ENCODE peak calls at places on chromosomes 3 and 15, in eight cellular contexts. One of them, this sample, is unnamed.

GRCh38 chr3:58231666-58232065 is 5.9 kb upstream of the ABHD6 start:
- DNase-seq in K562: no peak
- DNase-seq in heart left ventricle: no peak
- DNase-seq in stimulated activated CD4-positive, alpha-beta T cell treated with anti-CD3 and anti-CD28 coated beads, Interleukin-4, amount 100 ng/mL, for 48 hours: no peak
- DNase-seq in C1 segment of cervical spinal cord: no peak
- DNase-seq in H7: no peak
- DNase-seq in stimulated activated CD8-positive, alpha-beta memory T cell treated with anti-CD3 and anti-CD28 coated beads, Interleukin-15, amount 100 ng/mL, for 1 hour: no peak
- DNase-seq in NCI-H510A: no peak
- DNase-seq in this sample: no peak

GRCh38 chr3:71583569-71584215 is at the start of gene FOXP1:
- DNase-seq in K562: peak
- DNase-seq in heart left ventricle: peak
- DNase-seq in stimulated activated CD4-positive, alpha-beta T cell treated with anti-CD3 and anti-CD28 coated beads, Interleukin-4, amount 100 ng/mL, for 48 hours: peak
- DNase-seq in C1 segment of cervical spinal cord: peak
- DNase-seq in H7: peak
- DNase-seq in stimulated activated CD8-positive, alpha-beta memory T cell treated with anti-CD3 and anti-CD28 coated beads, Interleukin-15, amount 100 ng/mL, for 1 hour: peak
- DNase-seq in NCI-H510A: peak
- DNase-seq in this sample: peak

GRCh38 chr3:113643583-113643982 is 52.9 kb downstream of the USF3 start:
- DNase-seq in K562: no peak
- DNase-seq in heart left ventricle: no peak
- DNase-seq in stimulated activated CD4-positive, alpha-beta T cell treated with anti-CD3 and anti-CD28 coated beads, Interleukin-4, amount 100 ng/mL, for 48 hours: no peak
- DNase-seq in C1 segment of cervical spinal cord: no peak
- DNase-seq in H7: no peak
- DNase-seq in stimulated activated CD8-positive, alpha-beta memory T cell treated with anti-CD3 and anti-CD28 coated beads, Interleukin-15, amount 100 ng/mL, for 1 hour: no peak
- DNase-seq in NCI-H510A: no peak
- DNase-seq in this sample: no peak

GRCh38 chr3:159189994-159190669 is 388.3 kb downstream of the MFSD1 start:
- DNase-seq in K562: no peak
- DNase-seq in heart left ventricle: no peak
- DNase-seq in stimulated activated CD4-positive, alpha-beta T cell treated with anti-CD3 and anti-CD28 coated beads, Interleukin-4, amount 100 ng/mL, for 48 hours: no peak
- DNase-seq in C1 segment of cervical spinal cord: no peak
- DNase-seq in H7: no peak
- DNase-seq in stimulated activated CD8-positive, alpha-beta memory T cell treated with anti-CD3 and anti-CD28 coated beads, Interleukin-15, amount 100 ng/mL, for 1 hour: no peak
- DNase-seq in NCI-H510A: no peak
- DNase-seq in this sample: no peak

GRCh38 chr3:31219131-31219843 is 313.4 kb upstream of the STT3B start:
- DNase-seq in K562: no peak
- DNase-seq in heart left ventricle: no peak
- DNase-seq in stimulated activated CD4-positive, alpha-beta T cell treated with anti-CD3 and anti-CD28 coated beads, Interleukin-4, amount 100 ng/mL, for 48 hours: no peak
- DNase-seq in C1 segment of cervical spinal cord: no peak
- DNase-seq in H7: no peak
- DNase-seq in stimulated activated CD8-positive, alpha-beta memory T cell treated with anti-CD3 and anti-CD28 coated beads, Interleukin-15, amount 100 ng/mL, for 1 hour: no peak
- DNase-seq in NCI-H510A: no peak
- DNase-seq in this sample: peak

GRCh38 chr3:47772047-47772446 is 9.6 kb downstream of the SMARCC1 start:
- DNase-seq in K562: no peak
- DNase-seq in heart left ventricle: no peak
- DNase-seq in stimulated activated CD4-positive, alpha-beta T cell treated with anti-CD3 and anti-CD28 coated beads, Interleukin-4, amount 100 ng/mL, for 48 hours: no peak
- DNase-seq in C1 segment of cervical spinal cord: no peak
- DNase-seq in H7: no peak
- DNase-seq in stimulated activated CD8-positive, alpha-beta memory T cell treated with anti-CD3 and anti-CD28 coated beads, Interleukin-15, amount 100 ng/mL, for 1 hour: no peak
- DNase-seq in NCI-H510A: no peak
- DNase-seq in this sample: no peak

GRCh38 chr15:49101536-49101935 is 53.9 kb downstream of the COPS2 start:
- DNase-seq in K562: no peak
- DNase-seq in heart left ventricle: no peak
- DNase-seq in stimulated activated CD4-positive, alpha-beta T cell treated with anti-CD3 and anti-CD28 coated beads, Interleukin-4, amount 100 ng/mL, for 48 hours: no peak
- DNase-seq in C1 segment of cervical spinal cord: no peak
- DNase-seq in H7: no peak
- DNase-seq in stimulated activated CD8-positive, alpha-beta memory T cell treated with anti-CD3 and anti-CD28 coated beads, Interleukin-15, amount 100 ng/mL, for 1 hour: no peak
- DNase-seq in NCI-H510A: no peak
- DNase-seq in this sample: no peak

GRCh38 chr3:143974877-143975238 is 3.2 kb downstream of the DIPK2A start:
- DNase-seq in K562: peak
- DNase-seq in heart left ventricle: no peak
- DNase-seq in stimulated activated CD4-positive, alpha-beta T cell treated with anti-CD3 and anti-CD28 coated beads, Interleukin-4, amount 100 ng/mL, for 48 hours: no peak
- DNase-seq in C1 segment of cervical spinal cord: no peak
- DNase-seq in H7: no peak
- DNase-seq in stimulated activated CD8-positive, alpha-beta memory T cell treated with anti-CD3 and anti-CD28 coated beads, Interleukin-15, amount 100 ng/mL, for 1 hour: no peak
- DNase-seq in NCI-H510A: no peak
- DNase-seq in this sample: no peak

GRCh38 chr3:4492240-4493007 is 724 bp upstream of the ITPR1 start:
- DNase-seq in K562: peak
- DNase-seq in heart left ventricle: peak
- DNase-seq in stimulated activated CD4-positive, alpha-beta T cell treated with anti-CD3 and anti-CD28 coated beads, Interleukin-4, amount 100 ng/mL, for 48 hours: no peak
- DNase-seq in C1 segment of cervical spinal cord: no peak
- DNase-seq in H7: peak
- DNase-seq in stimulated activated CD8-positive, alpha-beta memory T cell treated with anti-CD3 and anti-CD28 coated beads, Interleukin-15, amount 100 ng/mL, for 1 hour: no peak
- DNase-seq in NCI-H510A: no peak
- DNase-seq in this sample: no peak

GRCh38 chr3:123564056-123564455 is 20.8 kb downstream of the HACD2 start:
- DNase-seq in K562: no peak
- DNase-seq in heart left ventricle: no peak
- DNase-seq in stimulated activated CD4-positive, alpha-beta T cell treated with anti-CD3 and anti-CD28 coated beads, Interleukin-4, amount 100 ng/mL, for 48 hours: no peak
- DNase-seq in C1 segment of cervical spinal cord: no peak
- DNase-seq in H7: no peak
- DNase-seq in stimulated activated CD8-positive, alpha-beta memory T cell treated with anti-CD3 and anti-CD28 coated beads, Interleukin-15, amount 100 ng/mL, for 1 hour: no peak
- DNase-seq in NCI-H510A: no peak
- DNase-seq in this sample: no peak

GRCh38 chr15:26146162-26146561 is 283.0 kb upstream of the ATP10A start:
- DNase-seq in K562: no peak
- DNase-seq in heart left ventricle: no peak
- DNase-seq in stimulated activated CD4-positive, alpha-beta T cell treated with anti-CD3 and anti-CD28 coated beads, Interleukin-4, amount 100 ng/mL, for 48 hours: no peak
- DNase-seq in C1 segment of cervical spinal cord: no peak
- DNase-seq in H7: no peak
- DNase-seq in stimulated activated CD8-positive, alpha-beta memory T cell treated with anti-CD3 and anti-CD28 coated beads, Interleukin-15, amount 100 ng/mL, for 1 hour: no peak
- DNase-seq in NCI-H510A: no peak
- DNase-seq in this sample: no peak

GRCh38 chr3:179653777-179654117 is 907 bp downstream of the USP13 start:
- DNase-seq in K562: no peak
- DNase-seq in heart left ventricle: no peak
- DNase-seq in stimulated activated CD4-positive, alpha-beta T cell treated with anti-CD3 and anti-CD28 coated beads, Interleukin-4, amount 100 ng/mL, for 48 hours: peak
- DNase-seq in C1 segment of cervical spinal cord: no peak
- DNase-seq in H7: no peak
- DNase-seq in stimulated activated CD8-positive, alpha-beta memory T cell treated with anti-CD3 and anti-CD28 coated beads, Interleukin-15, amount 100 ng/mL, for 1 hour: no peak
- DNase-seq in NCI-H510A: no peak
- DNase-seq in this sample: no peak

GRCh38 chr3:52052831-52053306 is 3.5 kb downstream of the DUSP7 start:
- DNase-seq in K562: peak
- DNase-seq in heart left ventricle: peak
- DNase-seq in stimulated activated CD4-positive, alpha-beta T cell treated with anti-CD3 and anti-CD28 coated beads, Interleukin-4, amount 100 ng/mL, for 48 hours: peak
- DNase-seq in C1 segment of cervical spinal cord: peak
- DNase-seq in H7: peak
- DNase-seq in stimulated activated CD8-positive, alpha-beta memory T cell treated with anti-CD3 and anti-CD28 coated beads, Interleukin-15, amount 100 ng/mL, for 1 hour: no peak
- DNase-seq in NCI-H510A: peak
- DNase-seq in this sample: peak

GRCh38 chr15:80727196-80727595 is 32.1 kb downstream of the ABHD17C start:
- DNase-seq in K562: no peak
- DNase-seq in heart left ventricle: no peak
- DNase-seq in stimulated activated CD4-positive, alpha-beta T cell treated with anti-CD3 and anti-CD28 coated beads, Interleukin-4, amount 100 ng/mL, for 48 hours: no peak
- DNase-seq in C1 segment of cervical spinal cord: no peak
- DNase-seq in H7: no peak
- DNase-seq in stimulated activated CD8-positive, alpha-beta memory T cell treated with anti-CD3 and anti-CD28 coated beads, Interleukin-15, amount 100 ng/mL, for 1 hour: no peak
- DNase-seq in NCI-H510A: no peak
- DNase-seq in this sample: no peak

GRCh38 chr15:92637621-92638020 is 18.0 kb downstream of the FAM174B start:
- DNase-seq in K562: no peak
- DNase-seq in heart left ventricle: peak
- DNase-seq in stimulated activated CD4-positive, alpha-beta T cell treated with anti-CD3 and anti-CD28 coated beads, Interleukin-4, amount 100 ng/mL, for 48 hours: no peak
- DNase-seq in C1 segment of cervical spinal cord: no peak
- DNase-seq in H7: no peak
- DNase-seq in stimulated activated CD8-positive, alpha-beta memory T cell treated with anti-CD3 and anti-CD28 coated beads, Interleukin-15, amount 100 ng/mL, for 1 hour: no peak
- DNase-seq in NCI-H510A: no peak
- DNase-seq in this sample: no peak

GRCh38 chr3:47799733-47800132 is 3.2 kb upstream of the DHX30 start:
- DNase-seq in K562: peak
- DNase-seq in heart left ventricle: no peak
- DNase-seq in stimulated activated CD4-positive, alpha-beta T cell treated with anti-CD3 and anti-CD28 coated beads, Interleukin-4, amount 100 ng/mL, for 48 hours: no peak
- DNase-seq in C1 segment of cervical spinal cord: no peak
- DNase-seq in H7: peak
- DNase-seq in stimulated activated CD8-positive, alpha-beta memory T cell treated with anti-CD3 and anti-CD28 coated beads, Interleukin-15, amount 100 ng/mL, for 1 hour: no peak
- DNase-seq in NCI-H510A: no peak
- DNase-seq in this sample: peak

GRCh38 chr3:133944181-133944580 is 48.5 kb upstream of the RAB6B start:
- DNase-seq in K562: no peak
- DNase-seq in heart left ventricle: no peak
- DNase-seq in stimulated activated CD4-positive, alpha-beta T cell treated with anti-CD3 and anti-CD28 coated beads, Interleukin-4, amount 100 ng/mL, for 48 hours: no peak
- DNase-seq in C1 segment of cervical spinal cord: no peak
- DNase-seq in H7: no peak
- DNase-seq in stimulated activated CD8-positive, alpha-beta memory T cell treated with anti-CD3 and anti-CD28 coated beads, Interleukin-15, amount 100 ng/mL, for 1 hour: no peak
- DNase-seq in NCI-H510A: no peak
- DNase-seq in this sample: no peak

GRCh38 chr3:174355505-174355904 is 503.6 kb upstream of the NAALADL2 start:
- DNase-seq in K562: no peak
- DNase-seq in heart left ventricle: no peak
- DNase-seq in stimulated activated CD4-positive, alpha-beta T cell treated with anti-CD3 and anti-CD28 coated beads, Interleukin-4, amount 100 ng/mL, for 48 hours: no peak
- DNase-seq in C1 segment of cervical spinal cord: no peak
- DNase-seq in H7: no peak
- DNase-seq in stimulated activated CD8-positive, alpha-beta memory T cell treated with anti-CD3 and anti-CD28 coated beads, Interleukin-15, amount 100 ng/mL, for 1 hour: no peak
- DNase-seq in NCI-H510A: no peak
- DNase-seq in this sample: peak